ENCODE peak calls at places on chromosomes 4 and X, in four cellular contexts. One of them, this sample, is unnamed.

GRCh38 chrX:149717803-149718202 is 5.9 kb downstream of the MAGEA11 start:
- DNase-seq in activated CD4-positive, CD25-positive, alpha-beta regulatory T cell: no peak
- DNase-seq in astrocyte of the hippocampus: no peak
- DNase-seq in astrocyte of the cerebellum: no peak
- DNase-seq in this sample: no peak

GRCh38 chrX:110414679-110415439 is 56.2 kb downstream of the RTL9 start:
- DNase-seq in astrocyte of the hippocampus: peak; percentile 50
- DNase-seq in activated CD4-positive, CD25-positive, alpha-beta regulatory T cell: no peak
- DNase-seq in astrocyte of the cerebellum: no peak
- DNase-seq in this sample: peak; percentile 63

GRCh38 chr4:177051473-177052060 is 258.1 kb upstream of the NEIL3 start:
- DNase-seq in astrocyte of the cerebellum: no peak
- DNase-seq in astrocyte of the hippocampus: no peak
- DNase-seq in activated CD4-positive, CD25-positive, alpha-beta regulatory T cell: no peak
- DNase-seq in this sample: peak; percentile 21

GRCh38 chr4:1459081-1459480 is 52.8 kb upstream of the NKX1-1 start:
- DNase-seq in activated CD4-positive, CD25-positive, alpha-beta regulatory T cell: no peak
- DNase-seq in astrocyte of the hippocampus: no peak
- DNase-seq in astrocyte of the cerebellum: no peak
- DNase-seq in this sample: no peak

GRCh38 chr4:104897297-104897645 is 249.4 kb upstream of the TET2 start:
- DNase-seq in astrocyte of the hippocampus: peak; percentile 93
- DNase-seq in activated CD4-positive, CD25-positive, alpha-beta regulatory T cell: no peak
- DNase-seq in astrocyte of the cerebellum: peak; percentile 65
- DNase-seq in this sample: peak; percentile 50

GRCh38 chr4:26321326-26322276 is 787 bp downstream of the RBPJ start:
- DNase-seq in astrocyte of the cerebellum: no peak
- DNase-seq in astrocyte of the hippocampus: peak; percentile 63
- DNase-seq in activated CD4-positive, CD25-positive, alpha-beta regulatory T cell: no peak
- DNase-seq in this sample: peak; percentile 55

GRCh38 chr4:18512718-18513117 is 491.2 kb upstream of the LCORL start:
- DNase-seq in activated CD4-positive, CD25-positive, alpha-beta regulatory T cell: no peak
- DNase-seq in astrocyte of the cerebellum: no peak
- DNase-seq in astrocyte of the hippocampus: no peak
- DNase-seq in this sample: no peak

GRCh38 chr4:20017035-20017434 is 234.7 kb upstream of the SLIT2 start:
- DNase-seq in astrocyte of the hippocampus: peak; percentile 27
- DNase-seq in activated CD4-positive, CD25-positive, alpha-beta regulatory T cell: no peak
- DNase-seq in astrocyte of the cerebellum: peak; percentile 45
- DNase-seq in this sample: peak; percentile 21

GRCh38 chr4:75514949-75515612 is 808 bp downstream of the THAP6 start:
- DNase-seq in astrocyte of the cerebellum: no peak
- DNase-seq in activated CD4-positive, CD25-positive, alpha-beta regulatory T cell: no peak
- DNase-seq in astrocyte of the hippocampus: no peak
- DNase-seq in this sample: no peak

GRCh38 chr4:71559957-71560541 is 221.2 kb downstream of the SLC4A4 start:
- DNase-seq in astrocyte of the hippocampus: peak; percentile 48
- DNase-seq in activated CD4-positive, CD25-positive, alpha-beta regulatory T cell: no peak
- DNase-seq in astrocyte of the cerebellum: peak; percentile 8
- DNase-seq in this sample: peak; percentile 50

GRCh38 chr4:48944659-48945290 is 38.2 kb upstream of the OCIAD2 start:
- DNase-seq in astrocyte of the hippocampus: no peak
- DNase-seq in activated CD4-positive, CD25-positive, alpha-beta regulatory T cell: no peak
- DNase-seq in astrocyte of the cerebellum: no peak
- DNase-seq in this sample: no peak

GRCh38 chr4:73662709-73663546 is 42.7 kb upstream of the RASSF6 start:
- DNase-seq in astrocyte of the hippocampus: peak; percentile 73
- DNase-seq in activated CD4-positive, CD25-positive, alpha-beta regulatory T cell: no peak
- DNase-seq in astrocyte of the cerebellum: peak; percentile 64
- DNase-seq in this sample: peak; percentile 63

GRCh38 chr4:87516683-87517082 is 12.5 kb downstream of the SPARCL1 start:
- DNase-seq in activated CD4-positive, CD25-positive, alpha-beta regulatory T cell: no peak
- DNase-seq in astrocyte of the cerebellum: no peak
- DNase-seq in astrocyte of the hippocampus: no peak
- DNase-seq in this sample: no peak

GRCh38 chrX:72714471-72714916 is 388 bp upstream of the PHKA1 start:
- DNase-seq in activated CD4-positive, CD25-positive, alpha-beta regulatory T cell: no peak
- DNase-seq in astrocyte of the hippocampus: peak; percentile 73
- DNase-seq in astrocyte of the cerebellum: peak; percentile 37
- DNase-seq in this sample: peak; percentile 38

This sample was measured in M059J.